ENCODE peak calls at places on chromosomes 4 and X, in six cellular contexts. W is K562; Y is CD8-positive, alpha-beta T cell; R is mammary epithelial cell; H is RWPE1; A is retinal pigment epithelial cell. Z is an unnamed sample.

GRCh38 chr4:88746186-88746585 is 48.6 kb upstream of the NAP1L5 start:
- DNase-seq in W (no peak), Y (no peak), R (no peak), H (no peak), A (no peak), Z (no peak)

GRCh38 chr4:186158966-186159365 is 32.4 kb upstream of the CYP4V2 start:
- DNase-seq in W (no peak), Y (no peak), R (no peak), H (no peak), A (no peak), Z (no peak)

GRCh38 chr4:144374065-144374464 is 233.5 kb upstream of the GYPA start:
- DNase-seq in W (no peak), Y (no peak), R (no peak), H (no peak), A (no peak), Z (no peak)

GRCh38 chr4:76690091-76690905 is 207.6 kb downstream of the SOWAHB start:
- DNase-seq in W (no peak), Y (no peak), R (peak; percentile 41), H (peak; percentile 38), A (no peak), Z (no peak)

GRCh38 chr4:105715692-105716278 is 7.2 kb downstream of the GSTCD start:
- DNase-seq in W (no peak), Y (no peak), R (peak; percentile 22), H (peak; percentile 42), A (no peak), Z (no peak)

GRCh38 chr4:2794707-2795557 is 2.0 kb downstream of the SH3BP2 start:
- DNase-seq in W (no peak), Y (peak; percentile 14), R (no peak), H (no peak), A (no peak), Z (no peak)

GRCh38 chr4:70713453-70714026 is 8.2 kb upstream of the RUFY3 start:
- DNase-seq in W (no peak), Y (no peak), R (no peak), H (peak; percentile 11), A (no peak), Z (no peak)

GRCh38 chrX:115559672-115560071 is 1.3 kb upstream of the PLS3 start:
- DNase-seq in W (no peak), Y (no peak), R (no peak), H (no peak), A (no peak), Z (no peak)

GRCh38 chrX:66005832-66006449 is 33.9 kb downstream of the VSIG4 start:
- DNase-seq in W (no peak), Y (no peak), R (no peak), H (no peak), A (no peak), Z (no peak)

GRCh38 chrX:11438380-11438723 is 145.1 kb downstream of the AMELX start:
- DNase-seq in W (no peak), Y (no peak), R (no peak), H (no peak), A (no peak), Z (no peak)

GRCh38 chrX:77785400-77785745 is 643 bp downstream of the ATRX start:
- DNase-seq in W (peak; percentile 24), Y (no peak), R (peak; percentile 16), H (peak; percentile 45), A (no peak), Z (no peak)

GRCh38 chrX:153774576-153775292 is 6.1 kb upstream of the SRPK3 start:
- DNase-seq in W (no peak), Y (no peak), R (no peak), H (no peak), A (no peak), Z (no peak)

GRCh38 chr4:163484906-163485305 is 9.6 kb upstream of the TMA16 start:
- DNase-seq in W (peak; percentile 58), Y (peak; percentile 61), R (peak; percentile 8), H (peak; percentile 44), A (no peak), Z (peak; percentile 14)

GRCh38 chr4:41814565-41814964 is 66.0 kb upstream of the PHOX2B start:
- DNase-seq in W (no peak), Y (no peak), R (peak; percentile 1), H (peak; percentile 16), A (no peak), Z (peak; percentile 4)

GRCh38 chr4:41815478-41815877 is 67.0 kb upstream of the PHOX2B start:
- DNase-seq in W (no peak), Y (no peak), R (peak; percentile 16), H (no peak), A (no peak), Z (no peak)

GRCh38 chr4:41819621-41820020 is 71.1 kb upstream of the PHOX2B start:
- DNase-seq in W (no peak), Y (no peak), R (no peak), H (no peak), A (no peak), Z (no peak)

GRCh38 chr4:41822326-41822725 is 73.8 kb upstream of the PHOX2B start:
- DNase-seq in W (no peak), Y (no peak), R (no peak), H (no peak), A (no peak), Z (no peak)

GRCh38 chr4:41820473-41820872 is 71.9 kb upstream of the PHOX2B start:
- DNase-seq in W (no peak), Y (no peak), R (no peak), H (no peak), A (no peak), Z (no peak)
- TF ChIP-seq CTCF in W (no peak), Y (no peak), R (no peak), H (no peak), A (no peak), Z (no peak)

GRCh38 chrX:110450050-110450449 is 91.4 kb downstream of the RTL9 start:
- DNase-seq in W (peak; percentile 69), Y (peak; percentile 27), R (peak; percentile 60), H (peak; percentile 30), A (peak; percentile 20), Z (peak; percentile 23)
- TF ChIP-seq CTCF in W (peak; percentile 77), Y (peak; percentile 43), R (peak; percentile 82), H (peak; percentile 64), A (peak; percentile 82), Z (peak; percentile 71)

DNA sequence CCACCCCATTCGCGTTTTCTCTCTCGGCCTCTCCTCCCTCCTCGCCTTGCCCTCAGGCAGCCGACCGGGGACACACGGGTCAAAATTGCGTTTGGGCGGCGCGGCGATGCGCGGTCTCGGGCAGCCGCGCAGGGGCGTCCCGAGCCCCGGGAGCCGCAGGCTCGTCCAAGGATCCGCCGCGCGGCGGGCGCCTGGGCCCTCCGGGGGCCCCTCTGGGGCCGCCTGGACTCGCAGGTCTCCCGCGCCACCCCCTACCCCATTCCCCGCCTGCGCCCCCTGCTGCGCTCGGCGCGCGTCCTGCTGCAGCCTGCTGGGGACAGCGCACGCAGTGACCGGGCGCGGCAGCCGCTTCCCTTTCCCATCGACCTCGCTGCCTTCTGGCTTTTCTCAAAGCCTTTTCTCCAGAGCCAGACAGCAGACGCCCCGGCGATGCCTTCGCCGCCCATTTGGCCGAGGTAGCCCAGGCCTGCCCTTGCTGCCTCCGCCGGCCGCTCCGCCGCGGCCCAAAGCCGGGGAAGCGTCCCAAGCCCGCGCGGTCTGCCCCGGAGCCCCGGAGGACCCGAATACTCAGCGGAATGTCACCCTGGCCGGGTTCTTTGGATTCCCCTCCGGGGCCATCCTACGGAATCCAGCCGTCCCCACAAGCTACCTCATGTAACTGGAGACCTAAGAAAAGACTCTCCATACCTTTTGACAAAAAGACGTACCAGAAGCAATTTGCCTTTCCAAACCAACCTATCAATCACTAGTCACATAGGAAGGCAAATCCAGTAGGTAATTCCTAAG is 16.5 kb downstream of the POU4F2 start:
- DNase-seq in W (no peak), Y (no peak), R (no peak), H (no peak), A (no peak), Z (no peak)
- TF ChIP-seq CTCF in W (no peak), Y (no peak), R (no peak), H (no peak), A (no peak), Z (no peak)

DNA sequence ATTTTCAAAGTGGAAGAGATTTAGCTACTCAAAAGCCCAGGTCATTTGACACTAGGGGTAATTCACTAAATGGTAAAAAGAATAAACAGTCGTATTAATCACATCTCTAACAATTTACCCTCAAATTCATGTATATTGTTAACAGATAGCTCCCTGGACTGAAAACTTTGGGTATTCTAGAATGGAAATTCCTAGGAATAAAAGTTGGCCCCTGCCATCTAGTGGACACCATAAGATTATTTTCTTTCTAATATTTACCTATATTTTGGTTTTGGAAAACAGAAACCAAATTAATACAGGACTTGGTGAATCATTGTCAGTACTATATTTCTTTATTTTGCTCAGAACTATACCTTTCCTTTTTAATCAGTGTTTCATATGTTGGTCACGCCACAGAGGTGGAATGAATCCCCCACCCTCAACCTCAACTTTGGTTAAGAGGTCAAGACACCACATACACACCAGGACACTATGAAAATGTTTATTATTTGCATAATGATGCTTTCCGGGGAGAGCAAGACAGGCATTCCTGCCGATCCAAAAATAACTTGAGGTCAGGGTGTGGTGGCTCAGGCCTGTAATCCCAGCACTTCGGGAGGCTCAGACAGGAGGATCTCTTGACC is 96.2 kb upstream of the APOOL start:
- DNase-seq in W (no peak), Y (no peak), R (peak; percentile 9), H (peak; percentile 0), A (no peak), Z (no peak)
- TF ChIP-seq CTCF in W (no peak), Y (no peak), R (peak; percentile 41), H (no peak), A (peak; percentile 23), Z (peak; percentile 8)

GRCh38 chr4:80336582-80336981 is 1.1 kb downstream of the CFAP299 start:
- DNase-seq in W (peak; percentile 36), Y (no peak), R (peak; percentile 30), H (peak; percentile 44), A (no peak), Z (peak; percentile 7)
- TF ChIP-seq CTCF in W (peak; percentile 77), Y (no peak), R (peak; percentile 37), H (peak; percentile 20), A (peak; percentile 69), Z (peak; percentile 67)

Z was measured in kidney epithelial cell.